ENCODE peak calls at places on chromosome X, in seven cellular contexts. G is keratinocyte, X is right atrium auricular region, Q is suprapubic skin, T is PC-9, Z is Caco-2, E is right lobe of liver. V is an unnamed sample.

GRCh38 chrX:47560831-47561652 is at the start of gene ARAF:
- DNase-seq in X (peak; percentile 98), Q (peak; percentile 95), T (peak; percentile 89), E (peak; percentile 94), G (peak; percentile 90), Z (peak; percentile 99), V (peak; percentile 96)

GRCh38 chrX:43644124-43644701 is 11.9 kb upstream of the MAOA start:
- DNase-seq in E (no peak), G (peak; percentile 26), T (peak; percentile 1), Z (no peak), Q (no peak), X (no peak), V (no peak)

GRCh38 chrX:121260568-121261240 is 213.3 kb downstream of the GLUD2 start:
- DNase-seq in Z (no peak), Q (no peak), E (no peak), G (no peak), T (no peak), X (no peak), V (no peak)

GRCh38 chrX:28135378-28136047 is 154.3 kb upstream of the DCAF8L1 start:
- DNase-seq in G (no peak), Z (no peak), X (no peak), T (no peak), E (no peak), Q (no peak), V (no peak)

GRCh38 chrX:109732319-109732779 is 708 bp downstream of the ACSL4 start:
- DNase-seq in E (no peak), G (no peak), Z (no peak), T (peak; percentile 9), X (no peak), Q (no peak), V (no peak)

GRCh38 chrX:30489323-30489722 is 88.2 kb downstream of the TASL start:
- DNase-seq in Q (no peak), X (no peak), Z (peak; percentile 26), E (no peak), G (no peak), T (peak; percentile 13), V (no peak)

GRCh38 chrX:72105436-72105835 is 26.3 kb downstream of the RTL5 start:
- DNase-seq in G (no peak), Q (no peak), E (no peak), X (no peak), Z (no peak), T (no peak), V (no peak)

GRCh38 chrX:154967603-154968002 is 54.9 kb downstream of the F8 start:
- DNase-seq in T (no peak), Q (no peak), G (no peak), E (no peak), X (no peak), Z (no peak), V (no peak)

GRCh38 chrX:50100188-50100587 is 100.6 kb downstream of the AKAP4 start:
- DNase-seq in Q (no peak), Z (peak; percentile 44), E (no peak), T (no peak), X (no peak), G (no peak), V (no peak)

GRCh38 chrX:21781525-21781924 is 23.6 kb upstream of the SMPX start:
- DNase-seq in X (no peak), T (no peak), E (no peak), Z (no peak), Q (no peak), G (no peak), V (no peak)

GRCh38 chrX:19678941-19679340 is 163.6 kb upstream of the MAP3K15 start:
- DNase-seq in Q (no peak), E (no peak), G (no peak), T (no peak), Z (no peak), X (no peak), V (no peak)

GRCh38 chrX:11531226-11531625 is 134.5 kb downstream of the ARHGAP6 start:
- DNase-seq in G (no peak), Q (no peak), T (no peak), Z (no peak), X (no peak), E (no peak), V (no peak)

GRCh38 chrX:100413231-100413630 is 3.2 kb upstream of the PCDH19 start:
- DNase-seq in Z (no peak), T (peak; percentile 27), Q (no peak), G (no peak), E (peak; percentile 47), X (peak; percentile 62), V (peak; percentile 33)

GRCh38 chrX:16610121-16610565 is 39.8 kb upstream of the S100G start:
- DNase-seq in X (no peak), Q (no peak), T (no peak), Z (no peak), G (no peak), E (no peak), V (no peak)

GRCh38 chrX:115339441-115340025 is 50.0 kb downstream of the LUZP4 start:
- DNase-seq in Z (no peak), X (no peak), T (no peak), E (no peak), G (no peak), Q (no peak), V (no peak)

GRCh38 chrX:57647020-57647419 is 33.0 kb downstream of the NLRP2B start:
- DNase-seq in G (no peak), Z (no peak), T (no peak), E (no peak), X (no peak), Q (no peak), V (no peak)

GRCh38 chrX:41110801-41111625 is 25.8 kb downstream of the USP9X start:
- DNase-seq in G (no peak), T (no peak), Q (no peak), Z (no peak), X (no peak), E (no peak), V (no peak)

GRCh38 chrX:139008185-139008584 is 296.7 kb upstream of the FGF13 start:
- DNase-seq in E (no peak), T (no peak), G (no peak), Z (no peak), X (no peak), Q (no peak), V (no peak)

GRCh38 chrX:10542549-10542948 is 77.8 kb downstream of the MID1 start:
- DNase-seq in X (no peak), T (no peak), E (no peak), G (no peak), Z (no peak), Q (no peak), V (no peak)

GRCh38 chrX:10952619-10953018 is 158.5 kb upstream of the HCCS start:
- DNase-seq in Q (no peak), G (no peak), Z (no peak), X (no peak), E (no peak), T (no peak), V (no peak)

GRCh38 chrX:73581002-73581628 is 18.1 kb downstream of the CHIC1 start:
- DNase-seq in E (no peak), Q (no peak), X (no peak), G (no peak), Z (no peak), T (no peak), V (no peak)

GRCh38 chrX:73562458-73562857 is 539 bp upstream of the CHIC1 start:
- DNase-seq in Z (no peak), E (no peak), G (no peak), Q (no peak), X (no peak), T (no peak), V (no peak)

GRCh38 chrX:54746928-54747327 is 51.1 kb downstream of the ITIH6 start:
- DNase-seq in T (no peak), Q (no peak), G (no peak), E (no peak), X (no peak), Z (no peak), V (no peak)

GRCh38 chrX:52424658-52425057 is 55.8 kb downstream of the XAGE2 start:
- DNase-seq in X (no peak), Z (no peak), G (no peak), Q (no peak), T (no peak), E (no peak), V (no peak)

GRCh38 chrX:4397471-4397870 is 684.0 kb upstream of the PRKX start:
- DNase-seq in E (no peak), T (no peak), Q (no peak), X (no peak), Z (no peak), G (no peak), V (no peak)

GRCh38 chrX:48890934-48891401 is 6.6 kb downstream of the TIMM17B start:
- DNase-seq in Q (no peak), X (no peak), T (no peak), G (no peak), E (peak; percentile 28), Z (no peak), V (no peak)

GRCh38 chrX:8868070-8868795 is 67.0 kb upstream of the FAM9A start:
- DNase-seq in Z (no peak), T (no peak), Q (no peak), G (peak; percentile 85), X (no peak), E (peak; percentile 59), V (no peak)

GRCh38 chrX:17547658-17548057 is 172.7 kb downstream of the NHS start:
- DNase-seq in G (peak; percentile 100), T (peak; percentile 88), Z (no peak), Q (no peak), E (peak; percentile 71), X (no peak), V (peak; percentile 64)

GRCh38 chrX:97238632-97239031 is 354.9 kb downstream of the RPA4 start:
- DNase-seq in E (no peak), Q (no peak), T (peak; percentile 0), Z (no peak), G (peak; percentile 13), X (no peak), V (no peak)

GRCh38 chrX:118569676-118570075 is 74.1 kb downstream of the DOCK11 start:
- DNase-seq in Q (no peak), X (no peak), G (no peak), Z (no peak), E (no peak), T (no peak), V (no peak)

GRCh38 chrX:40105791-40106676 is 8.3 kb upstream of the BCOR start:
- DNase-seq in E (peak; percentile 81), G (no peak), Z (peak; percentile 64), Q (no peak), T (peak; percentile 48), X (no peak), V (peak; percentile 78)
- H3K9me3 ChIP-seq in E (no peaks in the 10 kb centered on the region), G (no peaks in the 10 kb centered on the region), Z (no peaks in the 10 kb centered on the region), Q (no peaks in the 10 kb centered on the region), T (no peaks in the 10 kb centered on the region), X (no peaks in the 10 kb centered on the region), V (no peaks in the 10 kb centered on the region)

GRCh38 chrX:132216283-132216682 is 3.0 kb downstream of the RAP2C start:
- DNase-seq in G (no peak), E (no peak), T (no peak), Q (no peak), X (no peak), Z (no peak), V (no peak)
- H3K4me1 ChIP-seq in G (peaks cover 2% of the 10 kb centered on the region), E (no peaks in the 10 kb centered on the region), T (peaks cover 34% of the 10 kb centered on the region), Q (peaks cover 29% of the 10 kb centered on the region), X (no peaks in the 10 kb centered on the region), Z (no peaks in the 10 kb centered on the region), V (peaks cover 4% of the 10 kb centered on the region)

GRCh38 chrX:81875800-81876199 is 673.9 kb downstream of the SH3BGRL start:
- DNase-seq in Q (no peak), X (no peak), Z (no peak), E (no peak), G (no peak), T (no peak), V (no peak)
- H3K9me3 ChIP-seq in Q (no peaks in the 10 kb centered on the region), X (no peaks in the 10 kb centered on the region), Z (no peaks in the 10 kb centered on the region), E (no peaks in the 10 kb centered on the region), G (peaks cover 17% of the 10 kb centered on the region), T (no peaks in the 10 kb centered on the region), V (no peaks in the 10 kb centered on the region)

GRCh38 chrX:70476166-70476933 is 31.7 kb downstream of the DLG3 start:
- DNase-seq in Z (no peak), X (no peak), G (no peak), Q (no peak), E (no peak), T (no peak), V (no peak)
- H3K4me1 ChIP-seq in Z (peaks cover 23% of the 10 kb centered on the region), X (no peaks in the 10 kb centered on the region), G (peaks cover 20% of the 10 kb centered on the region), Q (peaks cover 5% of the 10 kb centered on the region), E (no peaks in the 10 kb centered on the region), T (peaks cover 56% of the 10 kb centered on the region), V (peaks cover 18% of the 10 kb centered on the region)